ENCODE peak calls at places on chromosomes 11 and 22, in four cellular contexts. Q is GM12865; T is activated naive CD4-positive, alpha-beta T cell; Y is activated effector memory CD4-positive, alpha-beta T cell treated with anti-CD3 and anti-CD28 coated beads, Interleukin-2, amount 50 U/mL, for 16 hours. G is an unnamed sample.

GRCh38 chr11:76233936-76234703 is 27.8 kb upstream of the WNT11 start:
- DNase-seq in Q (peak), T (no peak), Y (peak), G (peak)

GRCh38 chr22:20174785-20175596 is 24.1 kb upstream of the CCDC188 start:
- DNase-seq in Q (peak), T (no peak), Y (no peak), G (no peak)

GRCh38 chr22:31681625-31682345 is 19.8 kb upstream of the PISD start:
- DNase-seq in Q (no peak), T (no peak), Y (no peak), G (no peak)

GRCh38 chr11:26936109-26936508 is 57.8 kb upstream of the FIBIN start:
- DNase-seq in Q (no peak), T (no peak), Y (no peak), G (no peak)

GRCh38 chr22:46294784-46295183 is 1.9 kb upstream of the GTSE1 start:
- DNase-seq in Q (no peak), T (no peak), Y (no peak), G (no peak)

GRCh38 chr11:117495357-117495756 is 167.7 kb downstream of the CEP164 start:
- DNase-seq in Q (no peak), T (no peak), Y (no peak), G (no peak)

GRCh38 chr11:123434262-123434661 is 4.2 kb downstream of the GRAMD1B start:
- DNase-seq in Q (peak), T (no peak), Y (no peak), G (no peak)

GRCh38 chr22:40624770-40625169 is 11.7 kb downstream of the MRTFA start:
- DNase-seq in Q (no peak), T (no peak), Y (no peak), G (no peak)

GRCh38 chr22:50525991-50526848 is 822 bp upstream of the SCO2 start:
- DNase-seq in Q (peak), T (peak), Y (peak), G (peak)

GRCh38 chr11:12587333-12587997 is 86.8 kb upstream of the TEAD1 start:
- DNase-seq in Q (no peak), T (no peak), Y (no peak), G (no peak)

GRCh38 chr11:14119357-14119756 is 156.8 kb downstream of the SPON1 start:
- DNase-seq in Q (no peak), T (no peak), Y (no peak), G (no peak)

GRCh38 chr11:76661835-76662434 is 8.6 kb downstream of the LRRC32 start:
- DNase-seq in Q (no peak), T (no peak), Y (no peak), G (no peak)

GRCh38 chr11:57305523-57305922 is 19.2 kb downstream of the TNKS1BP1 start:
- DNase-seq in Q (no peak), T (no peak), Y (no peak), G (no peak)

GRCh38 chr11:32099516-32099915 is 8.6 kb downstream of the RCN1 start:
- DNase-seq in Q (no peak), T (no peak), Y (no peak), G (no peak)

GRCh38 chr22:43185860-43186261 is 1.1 kb downstream of the TTLL12 start:
- DNase-seq in Q (peak), T (no peak), Y (no peak), G (no peak)

GRCh38 chr11:128021304-128022006 is 565.9 kb downstream of the ETS1 start:
- DNase-seq in Q (no peak), T (no peak), Y (no peak), G (no peak)

GRCh38 chr11:67545280-67545679 is 22.0 kb upstream of the CABP2 start:
- DNase-seq in Q (no peak), T (no peak), Y (no peak), G (no peak)

GRCh38 chr11:5488385-5488784 is at the start of gene OR52D1:
- DNase-seq in Q (no peak), T (no peak), Y (no peak), G (no peak)

GRCh38 chr11:59898046-59898445 is 19.5 kb downstream of the OOSP3 start:
- DNase-seq in Q (no peak), T (no peak), Y (no peak), G (no peak)

GRCh38 chr11:92750794-92751193 is 218.7 kb upstream of the MTNR1B start:
- DNase-seq in Q (no peak), T (no peak), Y (no peak), G (no peak)

GRCh38 chr22:42562282-42562681 is 8.5 kb downstream of the SERHL2 start:
- DNase-seq in Q (no peak), T (no peak), Y (no peak), G (peak)

GRCh38 chr11:10973416-10973815 is 115.6 kb upstream of the ZBED5 start:
- DNase-seq in Q (no peak), T (no peak), Y (no peak), G (peak)

GRCh38 chr11:43577566-43578264 is 102.8 kb upstream of the HSD17B12 start:
- DNase-seq in Q (no peak), T (no peak), Y (no peak), G (no peak)

GRCh38 chr11:133835258-133836075 is 9.8 kb downstream of the SPATA19 start:
- DNase-seq in Q (peak), T (no peak), Y (peak), G (peak)

GRCh38 chr22:39408807-39409206 is 9.2 kb downstream of the TAB1 start:
- DNase-seq in Q (no peak), T (no peak), Y (no peak), G (no peak)

GRCh38 chr11:67373916-67374570 is 645 bp upstream of the CLCF1 start:
- DNase-seq in Q (peak), T (no peak), Y (peak), G (peak)

GRCh38 chr11:113782134-113782533 is 2.5 kb downstream of the CLDN25 start:
- DNase-seq in Q (no peak), T (no peak), Y (no peak), G (no peak)

GRCh38 chr22:43467171-43467570 is 55.4 kb downstream of the MPPED1 start:
- DNase-seq in Q (no peak), T (no peak), Y (no peak), G (no peak)

GRCh38 chr11:2517386-2518064 is 72.7 kb downstream of the KCNQ1 start:
- DNase-seq in Q (no peak), T (no peak), Y (peak), G (no peak)

GRCh38 chr22:35394810-35395563 is 5.0 kb upstream of the MCM5 start:
- DNase-seq in Q (no peak), T (no peak), Y (no peak), G (no peak)

GRCh38 chr22:47048123-47049077 is 285.9 kb downstream of the TBC1D22A start:
- DNase-seq in Q (no peak), T (no peak), Y (no peak), G (no peak)

GRCh38 chr11:97290444-97291041 is 900.7 kb downstream of the JRKL start:
- DNase-seq in Q (no peak), T (no peak), Y (no peak), G (no peak)

GRCh38 chr11:117678651-117679407 is 118.2 kb downstream of the DSCAML1 start:
- DNase-seq in Q (peak), T (no peak), Y (no peak), G (no peak)

GRCh38 chr11:61700720-61701119 is 20.5 kb downstream of the DAGLA start:
- DNase-seq in Q (no peak), T (no peak), Y (no peak), G (no peak)

G was measured in MV-4-11.